ENCODE peak calls at places on chromosome 12, in eight cellular contexts. W, M, H, L, B, V, A and R are unnamed samples.

GRCh38 chr12:123907726-123908476 is 64.7 kb downstream of the CCDC92 start:
- DNase-seq in W (no peak), H (no peak), V (no peak), A (no peak), L (no peak), B (no peak), M (peak; percentile 47), R (no peak)

GRCh38 chr12:83470749-83471148 is 784.0 kb downstream of the TMTC2 start:
- DNase-seq in W (no peak), M (no peak), H (no peak), A (no peak), B (no peak), V (no peak), L (no peak), R (no peak)

GRCh38 chr12:102659200-102659911 is 179.0 kb upstream of the IGF1 start:
- DNase-seq in M (no peak), L (no peak), A (no peak), H (no peak), B (no peak), V (no peak), W (no peak), R (no peak)

GRCh38 chr12:127070512-127071157 is 1196.3 kb upstream of the TMEM132C start:
- DNase-seq in V (no peak), B (no peak), L (no peak), M (no peak), W (no peak), H (no peak), A (no peak), R (no peak)

GRCh38 chr12:104023710-104024109 is 26.3 kb downstream of the GLT8D2 start:
- DNase-seq in W (no peak), V (no peak), A (no peak), L (no peak), B (no peak), H (no peak), M (no peak), R (no peak)

GRCh38 chr12:29519585-29520182 is 22.2 kb upstream of the OVCH1 start:
- DNase-seq in M (peak; percentile 24), H (no peak), A (peak; percentile 8), L (no peak), W (no peak), V (peak; percentile 18), B (peak; percentile 25), R (no peak)

GRCh38 chr12:51636581-51636980 is 45.5 kb downstream of the SCN8A start:
- DNase-seq in A (no peak), H (no peak), M (peak; percentile 69), V (no peak), W (no peak), B (no peak), L (no peak), R (no peak)

GRCh38 chr12:38890102-38890501 is 15.3 kb downstream of the CPNE8 start:
- DNase-seq in V (no peak), M (no peak), A (no peak), B (no peak), H (no peak), W (no peak), L (no peak), R (no peak)

GRCh38 chr12:124650912-124651311 is 83.5 kb upstream of the NCOR2 start:
- DNase-seq in M (no peak), W (no peak), V (peak; percentile 66), H (no peak), L (no peak), A (no peak), B (no peak), R (no peak)

GRCh38 chr12:1083888-1084262 is 92.9 kb downstream of the ERC1 start:
- DNase-seq in V (no peak), A (no peak), B (no peak), W (peak; percentile 71), L (peak; percentile 30), M (no peak), H (no peak), R (no peak)

GRCh38 chr12:8917751-8918150 is 3.4 kb downstream of the PHC1 start:
- DNase-seq in V (no peak), M (no peak), H (no peak), L (no peak), A (no peak), B (no peak), W (no peak), R (no peak)

GRCh38 chr12:56687225-56688128 is 607 bp downstream of the PTGES3 start:
- DNase-seq in V (peak; percentile 45), L (peak; percentile 59), M (peak; percentile 50), H (peak; percentile 70), B (peak; percentile 74), A (peak; percentile 21), W (peak; percentile 83), R (peak; percentile 69)

GRCh38 chr12:28023156-28023887 is 50.8 kb upstream of the PTHLH start:
- DNase-seq in B (no peak), M (peak; percentile 97), W (no peak), L (no peak), A (no peak), H (no peak), V (no peak), R (no peak)

GRCh38 chr12:130992448-130992847 is 38.7 kb downstream of the ADGRD1 start:
- DNase-seq in L (no peak), W (no peak), A (no peak), H (no peak), V (no peak), B (no peak), M (no peak), R (no peak)

GRCh38 chr12:81208193-81208946 is 130.5 kb downstream of the ACSS3 start:
- DNase-seq in B (no peak), L (no peak), H (no peak), A (no peak), W (peak; percentile 53), M (no peak), V (no peak), R (no peak)

GRCh38 chr12:69510176-69510827 is 40.1 kb downstream of the FRS2 start:
- DNase-seq in L (no peak), H (no peak), A (no peak), B (no peak), V (no peak), W (no peak), M (no peak), R (no peak)

GRCh38 chr12:100708591-100708990 is 86.0 kb upstream of the ANO4 start:
- DNase-seq in L (no peak), M (no peak), V (no peak), B (no peak), W (no peak), H (no peak), A (no peak), R (no peak)

DNA sequence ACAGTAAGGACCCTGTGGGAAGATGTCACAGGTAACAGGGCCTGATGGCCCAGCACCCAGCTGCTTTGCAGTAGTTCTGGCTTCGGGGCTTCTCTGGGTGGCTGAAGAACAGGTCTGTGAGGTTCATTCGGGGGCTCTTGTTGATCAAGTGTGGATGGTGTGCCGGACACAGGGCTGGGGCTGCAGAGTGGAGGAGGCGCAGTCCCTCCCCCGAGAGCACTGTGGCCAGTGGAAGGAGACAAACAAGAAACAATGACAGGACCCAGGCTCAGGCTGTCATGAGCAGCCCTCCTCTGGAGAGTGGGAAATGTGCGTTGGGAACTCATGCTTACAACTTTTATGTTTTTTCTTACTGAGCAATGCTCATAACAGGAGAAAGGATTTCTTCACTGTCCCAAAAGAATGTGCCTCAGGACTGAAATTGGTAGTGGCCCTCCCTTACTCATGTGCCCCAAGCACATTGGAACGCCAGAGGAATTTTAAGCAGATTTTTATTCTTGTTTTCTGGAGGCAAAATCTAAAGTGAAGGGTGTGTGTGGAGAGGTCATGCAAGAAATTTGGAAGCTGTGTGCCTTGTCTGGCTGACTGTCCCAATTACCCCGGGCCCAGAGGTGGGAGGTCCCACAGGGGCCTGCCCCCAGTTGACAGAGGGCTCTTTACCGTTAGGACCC is 233.8 kb downstream of the CACNA1C start:
- DNase-seq in V (no peak), W (peak; percentile 49), B (no peak), L (peak; percentile 21), A (no peak), H (no peak), M (no peak), R (no peak)
- H3K27ac ChIP-seq in V (peak overlapping the region; percentile 53), W (no peak overlapping the region), B (no peak overlapping the region), L (peak overlapping the region; percentile 81), A (no peak overlapping the region), H (no peak overlapping the region), M (no peak overlapping the region), R (peak overlapping the region; percentile 4)

DNA sequence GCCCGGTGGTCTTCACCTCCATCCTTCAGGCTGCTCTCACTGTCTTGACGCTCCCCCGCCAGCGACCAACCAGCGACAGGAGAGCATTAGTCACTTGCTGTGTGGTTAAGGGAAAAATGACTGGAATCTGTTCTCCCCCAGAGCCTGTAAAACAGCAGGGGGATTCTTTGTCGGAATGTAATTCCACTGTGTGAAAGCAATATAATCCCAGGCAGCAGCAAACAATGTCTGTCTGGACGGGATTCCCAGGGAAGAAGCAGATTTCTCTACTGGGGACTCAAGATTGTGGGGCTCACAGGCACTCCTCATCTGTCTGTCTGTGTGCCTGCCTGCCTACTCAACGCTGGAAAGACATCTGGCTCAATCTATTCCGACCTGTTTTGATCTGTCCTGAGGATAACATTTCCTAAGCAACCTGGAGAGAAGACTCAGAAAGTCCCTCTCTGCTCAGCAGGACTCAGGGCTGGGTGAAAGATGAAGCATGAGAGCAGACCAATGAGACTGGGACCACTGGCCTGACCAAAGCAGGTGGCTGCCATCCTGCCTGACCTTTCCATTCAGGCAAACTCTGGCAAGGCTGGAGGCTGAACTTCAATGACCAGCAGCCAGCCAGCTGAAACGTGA is 54.6 kb downstream of the NUAK1 start:
- DNase-seq in V (no peak), W (no peak), B (no peak), M (peak; percentile 47), H (no peak), L (no peak), A (peak; percentile 57), R (no peak)
- H3K4me3 ChIP-seq in V (no peak overlapping the region), W (no peak overlapping the region), B (no peak overlapping the region), M (no peak overlapping the region), H (no peak overlapping the region), L (no peak overlapping the region), A (no peak overlapping the region), R (no peak overlapping the region)

GRCh38 chr12:6065872-6066217 is 58.6 kb downstream of the VWF start:
- DNase-seq in B (no peak), W (no peak), L (no peak), M (no peak), A (no peak), H (no peak), V (no peak), R (no peak)

GRCh38 chr12:6062427-6063378 is 61.8 kb downstream of the VWF start:
- DNase-seq in V (peak; percentile 51), A (peak; percentile 77), W (peak; percentile 79), B (peak; percentile 45), L (no peak), M (peak; percentile 31), H (no peak), R (no peak)

GRCh38 chr12:6065131-6065871 is 59.2 kb downstream of the VWF start:
- DNase-seq in V (no peak), W (no peak), A (no peak), B (no peak), H (no peak), M (no peak), L (no peak), R (no peak)

GRCh38 chr12:6061661-6062060 is 62.8 kb downstream of the VWF start:
- DNase-seq in B (no peak), H (no peak), A (no peak), L (no peak), V (no peak), M (no peak), W (no peak), R (no peak)

GRCh38 chr12:6063379-6063735 is 61.1 kb downstream of the VWF start:
- DNase-seq in H (no peak), V (no peak), W (no peak), B (no peak), L (no peak), M (no peak), A (no peak), R (no peak)
- TF ChIP-seq CTCF in H (no peak), V (no peak), W (no peak), B (no peak), L (no peak), M (no peak), A (no peak), R (no peak)

GRCh38 chr12:111420494-111420893 is 14.8 kb downstream of the SH2B3 start:
- DNase-seq in H (no peak), M (no peak), L (no peak), V (no peak), B (no peak), A (no peak), W (no peak), R (no peak)
- H3K27ac ChIP-seq in H (no peak overlapping the region), M (no peak overlapping the region), L (no peak overlapping the region), V (peak overlapping the region; percentile 50), B (no peak overlapping the region), A (no peak overlapping the region), W (no peak overlapping the region), R (no peak overlapping the region)